ENCODE peak calls at places on chromosome 6, in ten cellular contexts. C is GM12865, D is cardiac fibroblast, F is WERI-Rb-1, S is tibial artery, A is pancreas, Q is MCF 10A, B is left lung, U is thyroid gland, T is heart left ventricle. L is an unnamed sample.

GRCh38 chr6:2733736-2734480 is 16.8 kb downstream of the MYLK4 start:
- DNase-seq in T (peak), F (no peak), D (no peak), S (no peak), U (no peak), A (no peak), B (no peak), Q (no peak), C (no peak), L (no peak)

GRCh38 chr6:78089551-78089950 is 436.7 kb downstream of the MEI4 start:
- DNase-seq in C (no peak), B (no peak), T (no peak), D (no peak), F (no peak), S (no peak), U (no peak), A (no peak), Q (peak), L (no peak)

GRCh38 chr6:89930789-89931188 is 36.5 kb downstream of the GJA10 start:
- DNase-seq in Q (no peak), A (no peak), T (no peak), S (no peak), F (no peak), C (no peak), D (no peak), B (no peak), U (no peak), L (no peak)

GRCh38 chr6:153588328-153588727 is 450.7 kb upstream of the OPRM1 start:
- DNase-seq in B (no peak), C (no peak), S (no peak), U (no peak), D (no peak), Q (no peak), A (no peak), T (no peak), F (no peak), L (no peak)

GRCh38 chr6:42460892-42461291 is 9.2 kb upstream of the TRERF1 start:
- DNase-seq in D (no peak), T (no peak), A (no peak), B (no peak), Q (no peak), C (no peak), F (no peak), U (no peak), S (no peak), L (no peak)

GRCh38 chr6:88165877-88166492 is at the start of gene CNR1:
- DNase-seq in D (peak), U (peak), C (peak), S (peak), B (peak), Q (no peak), F (peak), T (peak), A (peak), L (peak)

GRCh38 chr6:30614843-30615218 is 2.2 kb downstream of the PPP1R10 start:
- DNase-seq in B (no peak), C (peak), Q (peak), D (peak), S (peak), U (peak), F (peak), T (peak), A (peak), L (peak)

GRCh38 chr6:131122007-131122406 is 13.3 kb upstream of the AKAP7 start:
- DNase-seq in T (no peak), A (no peak), S (no peak), C (no peak), F (no peak), U (no peak), D (no peak), B (no peak), Q (no peak), L (no peak)

GRCh38 chr6:12265795-12266194 is 24.4 kb upstream of the EDN1 start:
- DNase-seq in B (no peak), C (no peak), T (no peak), D (no peak), F (no peak), S (no peak), A (no peak), Q (peak), U (no peak), L (no peak)

GRCh38 chr6:39008737-39009136 is 39.8 kb upstream of the GLP1R start:
- DNase-seq in T (no peak), C (no peak), D (no peak), B (no peak), Q (no peak), U (no peak), S (no peak), A (no peak), F (no peak), L (no peak)

GRCh38 chr6:62775427-62776022 is 435.7 kb upstream of the FKBP1C start:
- DNase-seq in A (no peak), Q (peak), C (peak), U (no peak), D (no peak), T (no peak), F (no peak), S (no peak), B (no peak), L (no peak)

GRCh38 chr6:14365393-14365792 is 247.8 kb downstream of the CD83 start:
- DNase-seq in Q (no peak), C (no peak), D (no peak), F (no peak), B (no peak), A (no peak), U (no peak), S (no peak), T (no peak), L (no peak)

GRCh38 chr6:43773050-43773956 is 3.3 kb downstream of the VEGFA start:
- DNase-seq in A (peak), C (peak), S (no peak), B (no peak), D (peak), T (peak), Q (peak), F (peak), U (peak), L (no peak)

GRCh38 chr6:19180348-19181073 is 656.7 kb upstream of the ID4 start:
- DNase-seq in S (peak), B (no peak), A (peak), C (no peak), F (no peak), D (peak), T (peak), U (peak), Q (peak), L (no peak)

GRCh38 chr6:115969930-115970273 is 90.8 kb downstream of the FRK start:
- DNase-seq in C (no peak), F (no peak), Q (no peak), S (no peak), A (no peak), B (no peak), D (peak), U (no peak), T (no peak), L (no peak)

GRCh38 chr6:47428746-47429664 is 48.6 kb upstream of the CD2AP start:
- DNase-seq in T (no peak), B (no peak), F (no peak), Q (no peak), D (no peak), U (no peak), A (no peak), C (no peak), S (no peak), L (no peak)

GRCh38 chr6:57254055-57254717 is 32.1 kb upstream of the RAB23 start:
- DNase-seq in T (no peak), C (no peak), D (no peak), S (no peak), U (no peak), B (no peak), Q (no peak), A (no peak), F (no peak), L (no peak)

GRCh38 chr6:10532392-10532791 is 11.2 kb downstream of the GCNT2 start:
- DNase-seq in T (no peak), C (peak), U (no peak), A (no peak), B (no peak), F (no peak), D (no peak), Q (no peak), S (no peak), L (no peak)
- TF ChIP-seq CTCF in T (no peak), C (no peak), U (no peak), A (no peak), B (no peak), F (no peak), D (no peak), Q (no peak), S (no peak), L (no peak)

DNA sequence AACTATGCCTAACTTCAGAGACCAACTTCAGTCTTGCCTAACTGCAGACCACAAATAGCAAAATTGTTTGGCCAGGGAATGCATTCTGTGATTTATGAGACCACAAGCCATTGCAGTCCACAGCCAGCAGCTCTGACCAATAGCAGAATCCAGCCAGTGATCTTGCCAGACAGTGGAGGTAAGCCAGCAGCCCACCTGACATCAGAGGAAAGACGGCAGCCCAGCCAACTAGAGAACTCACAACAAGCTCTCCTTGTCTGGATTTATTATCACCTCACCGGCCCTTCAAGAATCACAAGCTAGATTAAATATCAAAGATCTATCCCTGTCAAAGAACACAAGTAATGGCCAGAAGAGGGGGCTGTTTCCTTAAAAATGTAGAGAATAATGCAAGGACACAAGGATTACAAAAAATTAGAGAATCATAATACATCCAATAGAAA is 66.5 kb upstream of the SLC35F1 start:
- DNase-seq in T (no peak), S (no peak), F (peak), C (peak), D (peak), Q (peak), B (no peak), U (no peak), A (no peak), L (no peak)
- TF ChIP-seq CTCF in T (peak), S (no peak), F (no peak), C (peak), D (peak), Q (peak), B (peak), U (no peak), A (no peak), L (peak)

DNA sequence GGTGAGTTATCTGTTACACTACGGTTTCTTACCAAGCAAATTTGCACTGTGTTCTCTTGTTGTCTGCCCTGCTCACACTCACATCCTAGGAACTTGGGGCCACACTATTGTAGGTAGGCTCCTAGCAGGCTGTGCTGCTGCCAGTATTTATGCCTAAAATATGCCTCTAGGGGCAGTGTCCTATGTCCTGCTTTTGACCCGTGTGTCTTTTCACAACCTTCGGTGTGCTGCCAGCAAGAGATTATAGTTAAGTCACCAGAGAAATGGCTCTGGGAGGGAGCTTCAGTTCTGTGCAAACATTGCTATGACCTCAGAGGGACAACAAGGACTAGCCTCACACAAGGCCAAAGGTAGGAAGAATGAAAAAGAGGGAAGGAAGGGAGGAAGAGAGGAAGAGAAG is 8.9 kb upstream of the TAAR5 start:
- DNase-seq in B (no peak), D (no peak), S (no peak), C (peak), T (no peak), Q (peak), U (no peak), F (peak), A (no peak), L (no peak)
- TF ChIP-seq CTCF in B (no peak), D (peak), S (no peak), C (peak), T (no peak), Q (peak), U (peak), F (peak), A (peak), L (no peak)

GRCh38 chr6:118896339-118897136 is 2.6 kb downstream of the ASF1A start:
- DNase-seq in C (peak), B (no peak), T (no peak), D (peak), Q (peak), A (no peak), S (no peak), U (no peak), F (no peak), L (no peak)

GRCh38 chr6:118893095-118893881 is 664 bp upstream of the ASF1A start:
- DNase-seq in U (peak), C (peak), B (no peak), T (peak), S (peak), D (peak), F (no peak), A (no peak), Q (peak), L (no peak)

GRCh38 chr6:118893882-118894424 is at the start of gene ASF1A:
- DNase-seq in D (peak), C (peak), U (peak), T (peak), S (peak), B (peak), Q (peak), F (peak), A (peak), L (peak)

GRCh38 chr6:118895241-118895561 is 1.2 kb downstream of the ASF1A start:
- DNase-seq in B (no peak), A (no peak), U (no peak), S (no peak), F (no peak), C (no peak), T (no peak), D (no peak), Q (peak), L (no peak)

GRCh38 chr6:118894425-118895240 is 681 bp downstream of the ASF1A start:
- DNase-seq in A (peak), U (peak), S (peak), C (peak), T (peak), Q (peak), D (peak), F (peak), B (peak), L (peak)
- TF ChIP-seq CTCF in A (no peak), U (no peak), S (no peak), C (peak), T (no peak), Q (no peak), D (no peak), F (no peak), B (no peak), L (peak)

GRCh38 chr6:25880601-25881000 is 6.6 kb upstream of the SLC17A3 start:
- DNase-seq in Q (no peak), F (no peak), B (no peak), C (no peak), U (no peak), A (no peak), T (no peak), D (no peak), S (no peak), L (no peak)

GRCh38 chr6:25875563-25875905 is 1.5 kb upstream of the SLC17A3 start:
- DNase-seq in S (no peak), D (no peak), Q (no peak), A (no peak), F (no peak), U (no peak), T (no peak), B (no peak), C (no peak), L (no peak)

GRCh38 chr6:25882066-25882496 is 8.0 kb upstream of the SLC17A3 start:
- DNase-seq in F (no peak), B (peak), A (peak), C (no peak), T (peak), Q (no peak), S (no peak), D (no peak), U (peak), L (no peak)

GRCh38 chr6:25876203-25876602 is 2.2 kb upstream of the SLC17A3 start:
- DNase-seq in U (no peak), B (no peak), A (no peak), Q (no peak), T (no peak), S (no peak), C (no peak), F (no peak), D (no peak), L (no peak)

GRCh38 chr6:25878721-25879322 is 4.8 kb upstream of the SLC17A3 start:
- DNase-seq in Q (no peak), F (no peak), U (no peak), C (no peak), T (no peak), A (no peak), S (no peak), D (no peak), B (no peak), L (no peak)
- TF ChIP-seq CTCF in Q (no peak), F (no peak), U (no peak), C (no peak), T (no peak), A (no peak), S (no peak), D (no peak), B (no peak), L (no peak)

L was measured in mesothelial cell of epicardium.